ENCODE peak calls at places on chromosome 9, in six cellular contexts. P, T, V, L, S and W are unnamed samples. For H3K4me1 and H3K9me3, the result is how much of the 10 kb centered on the place peaks cover.

GRCh38 chr9:72538926-72539702 is 17.7 kb downstream of the TMC1 start:
- DNase-seq in T (no peak), P (no peak), V (no peak), L (no peak), S (no peak), W (no peak)

GRCh38 chr9:76336027-76336426 is 58.2 kb downstream of the RFK start:
- DNase-seq in S (no peak), V (no peak), L (no peak), P (no peak), T (no peak), W (no peak)

GRCh38 chr9:134170525-134171315 is 6.4 kb upstream of the RNU6ATAC start:
- DNase-seq in V (no peak), P (no peak), T (no peak), S (no peak), L (no peak), W (no peak)

GRCh38 chr9:111599092-111599947 is at the start of gene PTGR1:
- DNase-seq in L (peak), P (peak), V (peak), S (peak), T (peak), W (peak)

GRCh38 chr9:85433046-85433445 is 308.7 kb downstream of the AGTPBP1 start:
- DNase-seq in P (no peak), T (no peak), L (no peak), S (no peak), V (no peak), W (no peak)

GRCh38 chr9:125663127-125663526 is 43.9 kb downstream of the MAPKAP1 start:
- DNase-seq in S (no peak), L (peak), V (no peak), T (peak), P (peak), W (no peak)

GRCh38 chr9:137542486-137542885 is 7.7 kb downstream of the PNPLA7 start:
- DNase-seq in S (no peak), L (no peak), P (no peak), T (no peak), V (no peak), W (no peak)

GRCh38 chr9:35649431-35650340 is 1.0 kb downstream of the SIT1 start:
- DNase-seq in P (peak), S (no peak), T (no peak), V (no peak), L (no peak), W (peak)

GRCh38 chr9:22413884-22414283 is 32.7 kb upstream of the DMRTA1 start:
- DNase-seq in T (peak), V (no peak), L (peak), S (no peak), P (no peak), W (no peak)

GRCh38 chr9:35996358-35996970 is 38.5 kb upstream of the OR2S2 start:
- DNase-seq in S (no peak), L (no peak), V (no peak), P (peak), T (peak), W (no peak)

GRCh38 chr9:115204827-115205506 is 87.0 kb upstream of the TNC start:
- DNase-seq in L (no peak), V (no peak), P (peak), T (peak), S (no peak), W (no peak)

GRCh38 chr9:88236531-88237453 is 98.5 kb upstream of the SPATA31C2 start:
- DNase-seq in V (no peak), P (peak), S (no peak), L (no peak), T (peak), W (no peak)

GRCh38 chr9:133731876-133732321 is 6.3 kb downstream of the SARDH start:
- DNase-seq in V (peak), P (peak), T (peak), S (no peak), L (peak), W (no peak)

GRCh38 chr9:15935661-15936315 is 382.9 kb downstream of the CCDC171 start:
- DNase-seq in P (no peak), L (no peak), T (peak), V (no peak), S (no peak), W (no peak)

GRCh38 chr9:116286287-116286686 is 132.7 kb downstream of the PAPPA start:
- DNase-seq in L (no peak), T (peak), V (no peak), S (no peak), P (no peak), W (no peak)

GRCh38 chr9:134317431-134318414 is 8.5 kb upstream of the RXRA start:
- DNase-seq in L (no peak), T (peak), S (no peak), P (peak), V (peak), W (no peak)

GRCh38 chr9:88809371-88809770 is 181.9 kb upstream of the S1PR3 start:
- DNase-seq in P (peak), V (no peak), L (peak), S (no peak), T (no peak), W (no peak)

GRCh38 chr9:30943446-30944232 is 1440.8 kb upstream of the ACO1 start:
- DNase-seq in T (no peak), P (no peak), S (no peak), V (peak), L (no peak), W (no peak)

GRCh38 chr9:107750741-107751521 is 261.4 kb upstream of the KLF4 start:
- DNase-seq in T (peak), V (peak), S (no peak), L (peak), P (peak), W (peak)

GRCh38 chr9:75083188-75083976 is 4.6 kb downstream of the NMRK1 start:
- DNase-seq in S (no peak), L (no peak), V (peak), P (no peak), T (no peak), W (peak)

GRCh38 chr9:126723807-126724172 is 81.0 kb upstream of the ZBTB43 start:
- DNase-seq in T (peak), V (no peak), S (no peak), L (no peak), P (peak), W (no peak)

GRCh38 chr9:22030101-22030598 is 21.0 kb upstream of the CDKN2B start:
- DNase-seq in L (peak), S (no peak), V (no peak), P (peak), T (peak), W (no peak)

GRCh38 chr9:77839459-77840140 is 191.5 kb upstream of the GNA14 start:
- DNase-seq in P (peak), V (no peak), L (peak), T (peak), S (no peak), W (no peak)

GRCh38 chr9:93669958-93670207 is 93.5 kb downstream of the PHF2 start:
- DNase-seq in T (no peak), V (no peak), P (peak), S (no peak), L (no peak), W (peak)

GRCh38 chr9:93094294-93095204 is 1.5 kb upstream of the CARD19 start:
- DNase-seq in P (no peak), S (no peak), V (peak), L (peak), T (no peak), W (peak)

GRCh38 chr9:115883467-115884329 is 269.9 kb upstream of the PAPPA start:
- DNase-seq in T (peak), L (peak), V (no peak), S (no peak), P (peak), W (no peak)

GRCh38 chr9:83622433-83622813 is 520 bp upstream of the IDNK start:
- DNase-seq in T (no peak), S (no peak), V (no peak), L (no peak), P (no peak), W (no peak)

GRCh38 chr9:121066850-121067249 is 7.9 kb upstream of the CNTRL start:
- DNase-seq in V (no peak), S (no peak), L (no peak), T (no peak), P (no peak), W (no peak)

GRCh38 chr9:34590376-34591090 is 1.0 kb upstream of the CNTFR start:
- DNase-seq in V (no peak), P (no peak), L (peak), T (no peak), S (no peak), W (peak)

GRCh38 chr9:133996531-133997520 is 4.7 kb upstream of the VAV2 start:
- DNase-seq in V (peak), S (no peak), P (peak), L (no peak), T (peak), W (no peak)

GRCh38 chr9:99108131-99108530 is 3.2 kb downstream of the TGFBR1 start:
- DNase-seq in T (no peak), L (no peak), S (no peak), P (no peak), V (no peak), W (no peak)
- H3K4me3 ChIP-seq in T (no peak), L (no peak), S (no peak), P (no peak), V (no peak), W (no peak)

GRCh38 chr9:98038958-98039357 is 17.6 kb upstream of the NANS start:
- DNase-seq in V (no peak), S (no peak), L (no peak), P (no peak), T (no peak), W (no peak)
- H3K4me1 ChIP-seq in V (under half), S (under half), L (under half), P (under half), T (under half), W (under half)

DNA sequence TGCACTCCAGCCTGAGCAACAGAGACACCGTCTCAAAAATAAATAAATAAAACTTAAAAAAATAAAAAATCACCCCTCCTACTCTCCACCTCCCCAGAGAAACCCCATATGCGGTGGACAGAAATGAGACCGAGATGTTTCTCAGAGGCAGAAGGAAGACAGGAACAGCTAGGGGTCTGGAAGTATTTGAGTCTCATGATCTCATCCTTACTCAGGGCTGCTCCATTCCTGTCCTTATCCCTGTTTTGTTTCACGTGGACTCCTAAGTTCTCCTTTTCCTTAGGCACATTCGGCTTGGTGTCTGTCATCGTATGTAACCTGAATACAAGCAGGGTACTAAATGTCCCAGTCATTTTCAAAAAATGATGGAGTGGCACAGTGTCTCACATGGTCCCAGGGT is 76.1 kb downstream of the C9orf50 start:
- DNase-seq in S (no peak), T (peak), L (no peak), P (peak), V (no peak), W (no peak)
- H3K9me3 ChIP-seq in S (under half), T (under half), L (under half), P (under half), V (under half), W (under half)

GRCh38 chr9:33273266-33273971 is 8.6 kb downstream of the CHMP5 start:
- DNase-seq in T (peak), L (no peak), V (no peak), P (no peak), S (no peak), W (no peak)

GRCh38 chr9:33272061-33272460 is 7.2 kb downstream of the CHMP5 start:
- DNase-seq in V (no peak), L (no peak), S (no peak), P (no peak), T (peak), W (no peak)

GRCh38 chr9:33273972-33274328 is 9.1 kb downstream of the CHMP5 start:
- DNase-seq in L (no peak), P (no peak), S (no peak), V (no peak), T (peak), W (no peak)

GRCh38 chr9:33277484-33277883 is 12.6 kb downstream of the CHMP5 start:
- DNase-seq in V (no peak), P (no peak), L (no peak), T (no peak), S (no peak), W (no peak)
- H3K4me3 ChIP-seq in V (no peak), P (no peak), L (no peak), T (no peak), S (no peak), W (no peak)

DNA sequence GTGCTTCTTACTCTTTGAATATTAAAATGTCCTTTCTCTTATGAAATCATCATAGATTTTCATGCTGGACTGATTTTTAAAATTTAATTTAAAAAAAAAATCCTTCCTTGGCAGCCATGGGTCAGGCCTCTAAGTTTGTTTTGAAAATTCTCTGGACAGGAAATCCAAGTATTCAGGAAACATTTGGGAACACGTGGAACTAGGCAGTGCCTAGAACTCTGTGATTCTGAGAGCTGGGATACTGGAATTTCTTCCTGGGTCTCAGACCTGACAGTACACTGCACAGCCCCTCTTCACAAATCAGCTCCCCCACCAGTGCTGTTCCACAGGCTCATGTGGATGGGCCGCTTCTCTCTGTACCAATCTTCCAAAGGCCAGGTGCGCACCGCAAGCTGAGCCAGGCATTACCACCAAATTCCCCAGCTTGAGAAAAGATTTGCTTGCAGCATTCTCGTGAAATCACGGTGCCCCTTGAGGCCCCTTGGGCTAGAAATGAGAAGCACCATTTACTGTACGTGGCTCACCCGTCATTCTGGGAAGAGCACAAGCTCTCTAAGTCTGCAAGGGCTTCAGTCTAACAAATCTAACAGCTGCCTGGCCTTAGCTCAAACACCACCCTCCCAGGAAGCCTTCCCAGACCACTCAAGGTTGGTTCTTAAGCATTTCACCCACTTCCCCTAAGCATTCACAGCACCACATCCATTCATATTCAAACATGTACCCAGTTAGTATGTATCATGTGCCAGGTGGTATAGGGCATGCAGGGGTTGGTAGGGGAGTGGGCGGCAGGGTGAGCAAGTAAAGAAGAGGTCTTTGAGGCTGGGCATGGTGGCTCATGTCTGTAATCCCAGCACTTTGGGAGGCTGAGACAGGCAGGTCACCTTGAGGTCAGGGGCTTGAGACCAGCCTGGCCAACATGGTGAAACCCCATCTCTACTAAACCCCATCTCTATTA is 26.5 kb downstream of the B4GALT1 start:
- DNase-seq in V (no peak), L (peak), P (no peak), S (no peak), T (no peak), W (no peak)
- H3K4me1 ChIP-seq in V (half or more), L (under half), P (under half), S (half or more), T (under half), W (under half)